ENCODE peak calls at places on chromosomes 7 and 10, in nine cellular contexts. A is hepatocyte; E is lower leg skin; O is HFFc6; L is activated CD8-positive, alpha-beta T cell treated with anti-CD3 and anti-CD28 coated beads for 36 hours; I is HL-60; W is bronchial epithelial cell; J is fibroblast of lung; R is chondrocyte. B is an unnamed sample.

GRCh38 chr10:78947226-78947625 is 121.5 kb upstream of the ZMIZ1 start:
- DNase-seq in A (no peak), E (no peak), O (no peak), L (no peak), I (no peak), W (peak; percentile 24), J (no peak), R (no peak), B (no peak)

GRCh38 chr10:3099291-3100092 is 32.1 kb downstream of the PFKP start:
- DNase-seq in A (peak; percentile 49), E (no peak), O (peak; percentile 11), L (no peak), I (no peak), W (peak; percentile 94), J (peak; percentile 83), R (peak; percentile 44), B (peak; percentile 49)

GRCh38 chr7:123929107-123929506 is 4.1 kb downstream of the SPAM1 start:
- DNase-seq in A (peak; percentile 64), E (no peak), O (no peak), L (no peak), I (no peak), W (peak; percentile 82), J (no peak), R (no peak), B (no peak)

GRCh38 chr7:132778761-132779160 is 202.5 kb upstream of the PLXNA4 start:
- DNase-seq in A (no peak), E (no peak), O (no peak), L (no peak), I (no peak), W (no peak), J (no peak), R (no peak), B (no peak)

GRCh38 chr10:12954866-12955265 is 46.6 kb downstream of the CCDC3 start:
- DNase-seq in A (no peak), E (no peak), O (no peak), L (no peak), I (no peak), W (peak; percentile 71), J (peak; percentile 22), R (no peak), B (no peak)

GRCh38 chr10:50373821-50374501 is 122.6 kb upstream of the ASAH2 start:
- DNase-seq in A (no peak), E (no peak), O (peak; percentile 48), L (no peak), I (no peak), W (no peak), J (peak; percentile 74), R (no peak), B (no peak)

GRCh38 chr10:117547301-117548153 is 5.0 kb downstream of the EMX2 start:
- DNase-seq in A (no peak), E (no peak), O (no peak), L (no peak), I (no peak), W (no peak), J (no peak), R (no peak), B (no peak)

GRCh38 chr7:17679427-17679826 is 260.9 kb downstream of the SNX13 start:
- DNase-seq in A (peak; percentile 35), E (peak; percentile 78), O (peak; percentile 52), L (no peak), I (no peak), W (no peak), J (peak; percentile 74), R (no peak), B (no peak)

GRCh38 chr7:114085592-114086490 is 167.0 kb upstream of the PPP1R3A start:
- DNase-seq in A (peak; percentile 92), E (peak; percentile 86), O (peak; percentile 25), L (peak; percentile 46), I (peak; percentile 25), W (peak; percentile 82), J (peak; percentile 81), R (peak; percentile 96), B (peak; percentile 18)

GRCh38 chr10:131311661-131312260 is at the start of gene TCERG1L:
- DNase-seq in A (peak; percentile 62), E (no peak), O (no peak), L (peak; percentile 11), I (no peak), W (no peak), J (no peak), R (no peak), B (no peak)

GRCh38 chr7:44977304-44977858 is 1.4 kb downstream of the MYO1G start:
- DNase-seq in A (no peak), E (no peak), O (no peak), L (peak; percentile 93), I (peak; percentile 78), W (peak; percentile 27), J (no peak), R (no peak), B (no peak)

DNA sequence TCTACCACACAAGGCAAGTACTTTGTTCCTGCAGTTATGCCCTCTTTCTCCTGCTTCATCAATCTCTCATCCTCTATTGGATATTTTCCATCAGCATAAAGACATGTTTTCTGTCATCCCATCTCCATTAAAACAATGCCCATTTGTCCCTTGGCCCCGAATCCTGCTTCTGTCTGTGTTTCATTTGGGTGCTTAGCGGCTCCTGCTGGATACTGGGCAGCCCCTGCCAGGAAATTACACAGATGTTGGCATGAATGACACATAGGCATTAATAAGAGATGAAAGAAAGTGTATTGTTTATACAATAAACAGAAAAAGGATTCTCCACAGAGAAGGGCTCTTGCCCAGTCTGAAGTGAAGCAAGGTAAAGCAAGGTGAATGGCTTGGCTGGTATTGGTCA is 765.3 kb downstream of the REEP3 start:
- DNase-seq in A (no peak), E (no peak), O (no peak), L (no peak), I (no peak), W (no peak), J (no peak), R (no peak), B (no peak)
- TF ChIP-seq CTCF in A (no peak), E (no peak), O (no peak), L (no peak), I (no peak), W (no peak), J (no peak), R (no peak), B (no peak)

DNA sequence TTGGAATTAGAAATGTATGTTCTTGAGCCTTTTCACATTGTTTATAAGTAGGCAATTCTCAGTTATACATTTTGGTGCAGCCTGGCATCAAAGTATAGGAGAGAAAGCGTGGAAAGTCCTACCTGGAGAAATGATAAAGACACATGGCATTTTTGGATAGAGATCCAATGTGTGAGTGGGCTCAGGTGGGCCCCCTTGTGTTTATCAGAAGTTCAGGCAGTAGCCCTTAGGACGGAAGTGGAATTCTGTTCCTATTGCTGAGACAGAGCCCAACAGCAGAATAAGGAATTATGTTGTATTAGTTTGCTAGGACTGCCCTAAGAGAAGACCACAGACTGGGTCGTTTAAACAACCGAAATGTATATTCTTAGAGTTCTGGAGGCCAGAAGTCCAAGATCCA is 85.2 kb upstream of the AMPH start:
- DNase-seq in A (no peak), E (no peak), O (no peak), L (no peak), I (no peak), W (no peak), J (no peak), R (no peak), B (no peak)
- TF ChIP-seq CTCF in A (no peak), E (no peak), O (peak; percentile 24), L (no peak), I (no peak), W (no peak), J (no peak), R (no peak), B (no peak)

DNA sequence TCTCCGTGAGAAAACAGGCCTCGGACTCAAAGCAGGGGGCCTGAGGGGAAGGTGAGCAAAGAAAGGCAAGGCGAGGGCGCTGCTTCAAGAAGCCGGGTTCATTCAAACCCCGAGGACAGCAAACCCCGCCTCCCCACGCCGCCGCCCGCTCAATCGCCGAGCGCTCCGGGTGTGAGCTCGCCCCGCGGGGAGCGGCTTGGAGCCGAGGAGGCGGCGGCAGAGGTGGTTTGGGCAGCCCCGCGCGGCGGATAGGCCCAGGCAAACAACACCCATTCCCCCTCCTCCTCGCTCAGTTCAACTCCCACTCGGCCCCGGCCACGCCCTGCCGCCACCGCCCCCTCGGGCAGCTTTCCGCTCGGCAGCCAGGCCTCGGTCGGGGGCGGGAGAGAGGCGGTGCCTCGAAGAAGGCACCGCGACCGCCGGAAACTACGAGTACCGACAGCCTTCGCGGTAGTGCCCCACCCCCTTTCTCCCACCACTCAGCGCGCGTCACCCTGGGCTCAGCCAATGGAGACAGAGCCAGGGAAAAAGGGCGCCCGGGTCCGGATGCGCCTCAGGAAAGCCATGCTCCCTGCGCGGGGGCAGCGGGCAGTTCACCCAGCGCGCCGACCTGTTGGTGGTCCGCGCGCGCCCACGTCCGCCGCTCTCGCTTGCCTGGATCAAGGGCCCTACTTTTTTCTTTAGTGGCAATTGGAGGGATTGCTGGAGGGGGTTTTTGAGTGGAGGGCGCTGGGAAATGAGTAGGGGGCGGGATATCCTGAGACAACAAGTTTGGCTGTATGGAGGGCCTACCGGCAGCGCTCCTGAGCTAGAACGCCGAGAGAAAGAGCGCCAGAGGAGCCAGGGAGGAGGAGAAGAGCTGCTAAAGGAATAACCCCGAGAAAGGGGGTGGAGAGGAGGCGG is 674 bp upstream of the SP4 start:
- DNase-seq in A (peak; percentile 99), E (peak; percentile 98), O (peak; percentile 98), L (peak; percentile 99), I (peak; percentile 98), W (peak; percentile 91), J (peak; percentile 98), R (peak; percentile 99), B (peak; percentile 87)
- TF ChIP-seq CTCF in A (no peak), E (no peak), O (peak; percentile 20), L (no peak), I (no peak), W (no peak), J (no peak), R (peak; percentile 46), B (no peak)

GRCh38 chr7:1924185-1924817 is 254.2 kb downstream of the ELFN1 start:
- DNase-seq in A (no peak), E (no peak), O (no peak), L (peak; percentile 47), I (peak; percentile 81), W (no peak), J (peak; percentile 29), R (no peak), B (no peak)

GRCh38 chr7:1923409-1924053 is 253.5 kb downstream of the ELFN1 start:
- DNase-seq in A (no peak), E (no peak), O (no peak), L (no peak), I (no peak), W (no peak), J (no peak), R (no peak), B (no peak)

GRCh38 chr7:1922071-1922869 is 252.2 kb downstream of the ELFN1 start:
- DNase-seq in A (no peak), E (no peak), O (peak; percentile 34), L (peak; percentile 83), I (peak; percentile 57), W (no peak), J (no peak), R (no peak), B (no peak)

GRCh38 chr7:1920886-1921285 is 250.8 kb downstream of the ELFN1 start:
- DNase-seq in A (no peak), E (no peak), O (no peak), L (no peak), I (no peak), W (no peak), J (no peak), R (no peak), B (no peak)

DNA sequence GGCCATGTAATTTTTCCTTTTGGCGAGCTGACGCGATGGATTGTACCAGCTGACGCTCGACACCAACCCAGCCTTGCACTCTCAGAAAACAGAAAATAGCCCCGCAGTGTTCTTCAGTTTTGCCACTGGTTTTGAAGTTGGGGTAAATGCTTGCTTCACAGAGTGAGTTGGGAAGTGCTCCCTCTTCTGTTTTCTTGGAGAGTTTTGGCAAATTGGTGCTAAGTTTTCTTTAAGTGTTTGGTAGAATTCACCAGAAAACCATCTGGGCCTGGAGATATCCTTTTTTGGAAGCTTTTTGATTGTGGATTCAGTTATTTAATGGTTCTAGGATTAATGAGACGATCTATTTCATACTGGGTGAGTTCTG is 252.8 kb downstream of the ELFN1 start:
- DNase-seq in A (no peak), E (no peak), O (peak; percentile 32), L (no peak), I (no peak), W (no peak), J (no peak), R (no peak), B (no peak)
- TF ChIP-seq CTCF in A (no peak), E (no peak), O (peak; percentile 72), L (no peak), I (peak; percentile 5), W (no peak), J (no peak), R (peak; percentile 19), B (no peak)

B was measured in kidney epithelial cell.